ENCODE peak calls at places on chromosomes 7 and 10, in ten cellular contexts. U is stimulated activated naive CD4-positive, alpha-beta T cell treated with Interleukin-2 at 50 U/mL for 16 hours; V is HS-5; F is uterus; O is MCF 10A; B is neural crest cell; T is pulmonary artery endothelial cell; X is naive thymus-derived CD8-positive, alpha-beta T cell; Q is SIG-M5; A is effector memory CD8-positive, alpha-beta T cell. R is an unnamed sample.

GRCh38 chr7:80087051-80087767 is 47.4 kb upstream of the GNAI1 start:
- DNase-seq in U (no peak), V (no peak), F (no peak), O (no peak), B (no peak), T (no peak), X (no peak), Q (no peak), A (no peak), R (no peak)

GRCh38 chr10:133104972-133105495 is 17.3 kb downstream of the ADGRA1 start:
- DNase-seq in U (no peak), V (no peak), F (no peak), O (no peak), B (no peak), T (no peak), X (no peak), Q (no peak), A (no peak), R (no peak)

GRCh38 chr10:112957589-112958202 is 7.6 kb downstream of the TCF7L2 start:
- DNase-seq in U (no peak), V (no peak), F (no peak), O (no peak), B (no peak), T (no peak), X (no peak), Q (no peak), A (no peak), R (no peak)

GRCh38 chr10:79336276-79336675 is 11.0 kb upstream of the PPIF start:
- DNase-seq in U (no peak), V (no peak), F (no peak), O (no peak), B (no peak), T (no peak), X (no peak), Q (no peak), A (no peak), R (no peak)

GRCh38 chr10:101489355-101489754 is 98.7 kb downstream of the POLL start:
- DNase-seq in U (no peak), V (no peak), F (no peak), O (peak), B (no peak), T (no peak), X (no peak), Q (no peak), A (no peak), R (no peak)

GRCh38 chr7:89606479-89606878 is 547.8 kb upstream of the STEAP1 start:
- DNase-seq in U (no peak), V (no peak), F (no peak), O (no peak), B (no peak), T (no peak), X (no peak), Q (no peak), A (no peak), R (no peak)

GRCh38 chr7:72416846-72417245 is 4.7 kb upstream of the CALN1 start:
- DNase-seq in U (no peak), V (no peak), F (no peak), O (no peak), B (no peak), T (no peak), X (no peak), Q (no peak), A (no peak), R (no peak)

GRCh38 chr10:267705-268104 is 132.4 kb downstream of the ZMYND11 start:
- DNase-seq in U (no peak), V (no peak), F (no peak), O (no peak), B (no peak), T (no peak), X (no peak), Q (no peak), A (no peak), R (no peak)

GRCh38 chr7:115851291-115851690 is 179.3 kb downstream of the TFEC start:
- DNase-seq in U (no peak), V (no peak), F (no peak), O (peak), B (no peak), T (peak), X (no peak), Q (no peak), A (no peak), R (peak)

GRCh38 chr7:112144284-112145059 is 61.7 kb downstream of the DOCK4 start:
- DNase-seq in U (no peak), V (no peak), F (no peak), O (no peak), B (no peak), T (no peak), X (no peak), Q (no peak), A (no peak), R (no peak)

GRCh38 chr7:1150400-1151002 is 9.5 kb downstream of the ZFAND2A start:
- DNase-seq in U (no peak), V (no peak), F (no peak), O (no peak), B (no peak), T (no peak), X (no peak), Q (no peak), A (no peak), R (no peak)

GRCh38 chr10:101902032-101902799 is 58.6 kb upstream of the KCNIP2 start:
- DNase-seq in U (no peak), V (no peak), F (no peak), O (no peak), B (no peak), T (no peak), X (no peak), Q (no peak), A (no peak), R (no peak)

GRCh38 chr10:87504307-87504666 is 406 bp upstream of the MINPP1 start:
- DNase-seq in U (no peak), V (no peak), F (no peak), O (no peak), B (no peak), T (no peak), X (no peak), Q (no peak), A (no peak), R (no peak)

GRCh38 chr10:91163709-91164474 is 56.6 kb upstream of the PCGF5 start:
- DNase-seq in U (peak), V (peak), F (peak), O (peak), B (no peak), T (peak), X (no peak), Q (peak), A (peak), R (no peak)

GRCh38 chr10:25492680-25493079 is 317.9 kb downstream of the GPR158 start:
- DNase-seq in U (no peak), V (no peak), F (no peak), O (no peak), B (no peak), T (no peak), X (no peak), Q (no peak), A (no peak), R (no peak)

GRCh38 chr10:71486465-71487114 is 89.9 kb downstream of the CDH23 start:
- DNase-seq in U (no peak), V (no peak), F (no peak), O (peak), B (peak), T (peak), X (no peak), Q (no peak), A (peak), R (no peak)

GRCh38 chr10:12350925-12351324 is 1.6 kb downstream of the CAMK1D start:
- DNase-seq in U (no peak), V (no peak), F (no peak), O (no peak), B (no peak), T (no peak), X (no peak), Q (no peak), A (no peak), R (no peak)

GRCh38 chr10:43124574-43125273 is 13.5 kb upstream of the CSGALNACT2 start:
- DNase-seq in U (no peak), V (no peak), F (no peak), O (no peak), B (no peak), T (no peak), X (no peak), Q (no peak), A (no peak), R (no peak)

GRCh38 chr7:116911799-116912198 is 41.5 kb upstream of the ST7 start:
- DNase-seq in U (no peak), V (no peak), F (no peak), O (no peak), B (no peak), T (no peak), X (no peak), Q (no peak), A (no peak), R (no peak)

GRCh38 chr7:55260671-55261385 is 104.3 kb upstream of the LANCL2 start:
- DNase-seq in U (no peak), V (no peak), F (no peak), O (no peak), B (no peak), T (no peak), X (no peak), Q (no peak), A (no peak), R (no peak)

GRCh38 chr10:78511324-78512204 is 477.9 kb downstream of the RPS24 start:
- DNase-seq in U (no peak), V (no peak), F (peak), O (no peak), B (no peak), T (no peak), X (no peak), Q (no peak), A (no peak), R (no peak)

GRCh38 chr10:110421512-110422138 is 76.1 kb upstream of the DUSP5 start:
- DNase-seq in U (no peak), V (no peak), F (no peak), O (no peak), B (no peak), T (no peak), X (no peak), Q (no peak), A (no peak), R (no peak)

GRCh38 chr10:114304017-114304565 is 65.0 kb downstream of the VWA2 start:
- DNase-seq in U (peak), V (peak), F (peak), O (peak), B (peak), T (peak), X (peak), Q (no peak), A (peak), R (peak)

GRCh38 chr7:127885843-127886242 is 145.4 kb downstream of the LRRC4 start:
- DNase-seq in U (no peak), V (no peak), F (no peak), O (peak), B (no peak), T (peak), X (no peak), Q (no peak), A (no peak), R (no peak)

R was measured in glomerular endothelial cell.